ENCODE peak calls at places on chromosomes 2 and 18, in six cellular contexts. M is right atrium auricular region; N is stimulated activated CD4-positive, alpha-beta T cell treated with anti-CD3 and anti-CD28 coated beads, Interleukin-2, amount 100 ng/mL, for 48 hours; R is kidney glomerular epithelial cell; T is Right ventricle myocardium superior; U is glutamatergic neuron. E is an unnamed sample.

GRCh38 chr2:231037202-231037730 is at the start of gene C2orf72:
- DNase-seq in T (no peak), N (no peak), M (no peak), U (peak), R (no peak), E (no peak)

GRCh38 chr2:86238354-86238753 is 39.1 kb downstream of the MRPL35 start:
- DNase-seq in U (no peak), R (peak), M (no peak), T (no peak), N (peak), E (peak)

GRCh38 chr2:238336151-238336550 is 15.8 kb downstream of the TRAF3IP1 start:
- DNase-seq in T (peak), M (no peak), R (no peak), N (no peak), U (no peak), E (no peak)

GRCh38 chr2:222033541-222033940 is 265.3 kb downstream of the PAX3 start:
- DNase-seq in R (no peak), T (no peak), M (no peak), U (no peak), N (no peak), E (no peak)

GRCh38 chr2:119025013-119025412 is 83.0 kb downstream of the MARCO start:
- DNase-seq in R (no peak), T (no peak), M (no peak), N (no peak), U (no peak), E (no peak)

GRCh38 chr2:38720613-38721241 is 30.4 kb downstream of the SRSF7 start:
- DNase-seq in R (peak), T (peak), M (peak), N (no peak), U (no peak), E (no peak)

GRCh38 chr2:6896930-6897759 is 19.6 kb downstream of the RSAD2 start:
- DNase-seq in U (no peak), N (no peak), T (no peak), R (peak), M (no peak), E (peak)

GRCh38 chr18:49819768-49820662 is 6.7 kb upstream of the ACAA2 start:
- DNase-seq in M (no peak), R (no peak), U (no peak), N (peak), T (no peak), E (peak)

GRCh38 chr2:61368687-61369665 is 101.9 kb downstream of the USP34 start:
- DNase-seq in M (no peak), R (no peak), U (no peak), T (no peak), N (peak), E (no peak)

GRCh38 chr2:177296047-177296446 is 31.5 kb upstream of the NFE2L2 start:
- DNase-seq in M (no peak), R (no peak), U (no peak), T (no peak), N (no peak), E (peak)

GRCh38 chr18:60027397-60027796 is 127.6 kb downstream of the PMAIP1 start:
- DNase-seq in U (no peak), R (no peak), N (no peak), T (no peak), M (no peak), E (no peak)

GRCh38 chr2:47054867-47055266 is 100.2 kb downstream of the STPG4 start:
- DNase-seq in R (no peak), N (no peak), U (no peak), T (no peak), M (no peak), E (no peak)

GRCh38 chr2:57859755-57860154 is 186.9 kb upstream of the VRK2 start:
- DNase-seq in T (no peak), N (no peak), M (no peak), U (no peak), R (no peak), E (no peak)

GRCh38 chr18:77005651-77006195 is 126.9 kb downstream of the MBP start:
- DNase-seq in T (no peak), U (no peak), M (no peak), R (no peak), N (no peak), E (no peak)

GRCh38 chr2:119230630-119231185 is 7.1 kb downstream of the STEAP3 start:
- DNase-seq in M (no peak), U (peak), R (no peak), T (no peak), N (no peak), E (no peak)

GRCh38 chr2:165634855-165635254 is 159.2 kb downstream of the GALNT3 start:
- DNase-seq in U (peak), N (no peak), R (no peak), M (no peak), T (peak), E (no peak)

GRCh38 chr18:11119962-11120361 is 29.4 kb downstream of the PIEZO2 start:
- DNase-seq in M (no peak), U (no peak), T (no peak), N (no peak), R (peak), E (no peak)

GRCh38 chr2:199018826-199019225 is 438.9 kb downstream of the SATB2 start:
- DNase-seq in M (no peak), N (no peak), U (no peak), T (no peak), R (no peak), E (no peak)

GRCh38 chr18:34592961-34593382 is 117.1 kb upstream of the DTNA start:
- DNase-seq in U (peak), T (peak), M (peak), R (peak), N (no peak), E (no peak)

GRCh38 chr18:14221689-14222088 is 89.5 kb upstream of the ZNF519 start:
- DNase-seq in U (no peak), T (peak), N (no peak), R (no peak), M (no peak), E (no peak)

GRCh38 chr18:75051757-75052156 is 157.2 kb downstream of the PTGR3 start:
- DNase-seq in M (no peak), N (no peak), R (no peak), T (no peak), U (no peak), E (no peak)

GRCh38 chr2:178917555-178917954 is 110.3 kb upstream of the TTN start:
- DNase-seq in U (no peak), R (no peak), T (no peak), N (no peak), M (no peak), E (no peak)

GRCh38 chr18:1047406-1047805 is 142.7 kb downstream of the ADCYAP1 start:
- DNase-seq in R (peak), M (no peak), N (no peak), U (no peak), T (no peak), E (no peak)

GRCh38 chr2:24456610-24457556 is 34.2 kb upstream of the NCOA1 start:
- DNase-seq in M (peak), T (peak), N (no peak), R (peak), U (no peak), E (no peak)

GRCh38 chr2:224716921-224717320 is 756 bp upstream of the CCDC195 start:
- DNase-seq in R (no peak), U (no peak), N (no peak), M (no peak), T (no peak), E (no peak)

GRCh38 chr18:49250819-49251388 is 209.5 kb downstream of the DYM start:
- DNase-seq in N (no peak), M (no peak), R (peak), T (no peak), U (no peak), E (no peak)

GRCh38 chr2:8223731-8224678 is 457.9 kb upstream of the ID2 start:
- DNase-seq in M (no peak), U (no peak), T (no peak), N (no peak), R (no peak), E (no peak)

GRCh38 chr2:156476516-156477206 is 40.5 kb downstream of the GPD2 start:
- DNase-seq in T (no peak), U (no peak), R (peak), N (no peak), M (no peak), E (no peak)

GRCh38 chr2:86686460-86686859 is 33.6 kb upstream of the RMND5A start:
- DNase-seq in R (no peak), U (no peak), T (no peak), N (no peak), M (no peak), E (no peak)

GRCh38 chr2:95350320-95351079 is 52.0 kb upstream of the FAHD2A start:
- DNase-seq in R (no peak), U (no peak), M (no peak), T (peak), N (no peak), E (no peak)

GRCh38 chr2:201697899-201698298 is 545 bp downstream of the MPP4 start:
- DNase-seq in T (no peak), U (no peak), R (peak), N (no peak), M (no peak), E (no peak)

GRCh38 chr2:169963786-169964185 is 136.5 kb downstream of the UBR3 start:
- DNase-seq in R (no peak), U (no peak), M (no peak), N (no peak), T (no peak), E (no peak)

E was measured in naive thymus-derived CD4-positive, alpha-beta T cell.